ENCODE peak calls at places on chromosome 10, in six cellular contexts. B is heart left ventricle; O is activated effector memory CD4-positive, alpha-beta T cell treated with Interleukin-2 at 50 U/mL for 16 hours; C is cardiac fibroblast; E is body of pancreas; S is activated T-cell treated with anti-CD3 and anti-CD28 coated beads for 48 hours. K is an unnamed sample.

GRCh38 chr10:18968196-18968595 is 80.4 kb upstream of the MALRD1 start:
- DNase-seq in O (no peak), E (no peak), B (no peak), C (no peak), S (no peak), K (no peak)

GRCh38 chr10:1672001-1672781 is 65.1 kb downstream of the ADARB2 start:
- DNase-seq in S (no peak), B (no peak), E (no peak), C (no peak), O (no peak), K (no peak)

GRCh38 chr10:91613411-91614253 is 19.2 kb downstream of the PPP1R3C start:
- DNase-seq in S (no peak), O (no peak), B (no peak), E (no peak), C (peak; percentile 72), K (no peak)

GRCh38 chr10:132937861-132938260 is 4.5 kb downstream of the CFAP46 start:
- DNase-seq in C (no peak), O (no peak), B (no peak), E (no peak), S (no peak), K (no peak)

GRCh38 chr10:67607472-67607871 is 88.5 kb downstream of the CTNNA3 start:
- DNase-seq in O (no peak), C (peak; percentile 19), E (no peak), S (no peak), B (no peak), K (no peak)

GRCh38 chr10:103983367-103983911 is 16.5 kb downstream of the SLK start:
- DNase-seq in S (no peak), E (no peak), O (no peak), C (peak; percentile 22), B (no peak), K (no peak)

GRCh38 chr10:77301305-77301730 is 336.3 kb downstream of the KCNMA1 start:
- DNase-seq in S (no peak), E (no peak), B (no peak), C (peak; percentile 55), O (no peak), K (no peak)

GRCh38 chr10:84695983-84696382 is 367.6 kb downstream of the CCSER2 start:
- DNase-seq in C (no peak), B (no peak), E (no peak), S (no peak), O (no peak), K (no peak)

GRCh38 chr10:17354781-17355180 is 99.6 kb downstream of the ST8SIA6 start:
- DNase-seq in C (peak; percentile 62), O (no peak), B (no peak), E (no peak), S (no peak), K (no peak)

GRCh38 chr10:70174058-70174741 is 3.9 kb upstream of the SAR1A start:
- DNase-seq in E (no peak), S (no peak), O (peak; percentile 19), B (no peak), C (no peak), K (no peak)

GRCh38 chr10:98371421-98371820 is 43.6 kb downstream of the PYROXD2 start:
- DNase-seq in S (no peak), O (no peak), B (no peak), E (no peak), C (no peak), K (no peak)

GRCh38 chr10:27742926-27743735 is 2.5 kb downstream of the MKX start:
- DNase-seq in E (peak; percentile 28), S (peak; percentile 33), C (no peak), O (peak; percentile 9), B (peak; percentile 33), K (no peak)

GRCh38 chr10:59079386-59080226 is 96.8 kb upstream of the PHYHIPL start:
- DNase-seq in E (no peak), B (no peak), C (peak; percentile 71), O (no peak), S (no peak), K (no peak)

GRCh38 chr10:86958109-86958830 is at the start of gene SNCG:
- DNase-seq in S (no peak), C (peak; percentile 55), E (peak; percentile 39), O (no peak), B (peak; percentile 40), K (no peak)

GRCh38 chr10:70932415-70933196 is 44.2 kb upstream of the PCBD1 start:
- DNase-seq in S (no peak), B (no peak), C (peak; percentile 9), E (peak; percentile 50), O (no peak), K (no peak)

GRCh38 chr10:120459185-120459584 is 2.2 kb downstream of the PLPP4 start:
- DNase-seq in S (no peak), C (no peak), E (no peak), B (no peak), O (no peak), K (no peak)

GRCh38 chr10:16105082-16105481 is 244.8 kb upstream of the MINDY3 start:
- DNase-seq in B (no peak), E (no peak), C (peak; percentile 43), O (no peak), S (no peak), K (no peak)

GRCh38 chr10:3538291-3538849 is 246.6 kb downstream of the KLF6 start:
- DNase-seq in C (peak; percentile 15), S (no peak), O (no peak), E (no peak), B (no peak), K (no peak)

GRCh38 chr10:108709927-108710722 is 1213.2 kb downstream of the XPNPEP1 start:
- DNase-seq in S (no peak), C (no peak), O (no peak), E (no peak), B (no peak), K (no peak)

GRCh38 chr10:49612513-49613159 is 1.2 kb upstream of the CHAT start:
- DNase-seq in E (no peak), C (no peak), S (no peak), O (no peak), B (no peak), K (no peak)

GRCh38 chr10:6044651-6045599 is 17.2 kb downstream of the IL2RA start:
- DNase-seq in S (no peak), C (no peak), B (no peak), O (no peak), E (no peak), K (peak; percentile 62)

GRCh38 chr10:114893248-114893647 is 44.7 kb upstream of the TRUB1 start:
- DNase-seq in C (no peak), B (no peak), S (no peak), E (no peak), O (no peak), K (no peak)

GRCh38 chr10:58555930-58556311 is 43.2 kb downstream of the BICC1 start:
- DNase-seq in E (no peak), S (no peak), O (no peak), B (no peak), C (no peak), K (no peak)

K was measured in stimulated activated naive B cell treated with anti-CD40 and anti-IgM and Interleukin-4, amounts not matched to agents 10 μg/mL and 1 μg/mL and 100 μg/mL, for 72 hours.